ENCODE peak calls at places on chromosome 2, in four cellular contexts. A, W, H and I are unnamed samples.

GRCh38 chr2:223084873-223085272 is 32.9 kb downstream of the KCNE4 start:
- DNase-seq in A (no peak), W (no peak), H (no peak), I (no peak)

GRCh38 chr2:239240480-239240881 is 160.3 kb downstream of the HDAC4 start:
- DNase-seq in A (no peak), W (no peak), H (no peak), I (no peak)

GRCh38 chr2:120355867-120356266 is 9.9 kb downstream of the INHBB start:
- DNase-seq in A (no peak), W (no peak), H (no peak), I (no peak)

GRCh38 chr2:147156970-147157369 is 687.9 kb upstream of the ACVR2A start:
- DNase-seq in A (no peak), W (no peak), H (no peak), I (no peak)

GRCh38 chr2:140997997-140998396 is 1132.8 kb downstream of the LRP1B start:
- DNase-seq in A (no peak), W (no peak), H (peak; percentile 24), I (no peak)

GRCh38 chr2:208150094-208150493 is 4.1 kb upstream of the CRYGB start:
- DNase-seq in A (no peak), W (no peak), H (no peak), I (no peak)

GRCh38 chr2:197121756-197122385 is 188.7 kb downstream of the ANKRD44 start:
- DNase-seq in A (no peak), W (no peak), H (peak; percentile 68), I (no peak)

GRCh38 chr2:19682493-19682892 is 219.3 kb downstream of the TTC32 start:
- DNase-seq in A (no peak), W (no peak), H (no peak), I (no peak)

GRCh38 chr2:226575928-226576327 is 223.7 kb downstream of the IRS1 start:
- DNase-seq in A (no peak), W (no peak), H (peak; percentile 40), I (no peak)

DNA sequence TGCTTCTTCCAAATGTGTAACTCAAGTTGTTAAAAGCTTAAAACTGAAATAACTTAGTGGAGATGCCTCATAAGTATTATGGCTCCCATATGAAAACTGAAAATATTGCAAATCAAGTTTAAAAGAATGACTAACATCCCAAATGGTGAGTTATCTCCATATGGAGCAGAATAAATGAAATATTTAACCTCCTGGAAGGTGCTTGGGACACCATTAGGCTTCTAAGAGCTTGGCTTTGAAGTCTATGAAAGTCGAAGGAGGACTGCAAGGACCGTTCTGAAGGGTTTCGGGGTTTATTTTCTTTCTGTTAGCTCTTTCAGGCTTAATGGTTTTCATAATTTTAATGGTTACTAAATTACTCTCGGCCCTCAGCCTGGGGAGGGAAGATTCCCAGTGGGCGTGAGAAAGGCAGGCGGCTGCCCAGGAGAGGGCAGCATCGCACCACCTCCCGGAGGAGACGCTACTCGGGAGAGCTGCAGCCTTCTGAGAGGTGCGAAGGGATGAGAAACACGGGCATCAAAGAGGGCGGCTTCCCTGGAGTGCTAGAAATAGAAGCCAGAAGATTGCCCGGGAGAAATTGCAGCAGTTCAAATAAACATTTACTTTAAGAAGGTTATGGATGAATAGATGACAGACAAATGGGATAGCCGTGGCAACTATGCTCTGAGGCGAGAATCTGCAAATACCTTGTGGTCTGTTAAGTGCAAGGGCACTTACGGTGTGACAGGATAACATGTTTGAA is 43.1 kb downstream of the MAP3K19 start:
- DNase-seq in A (peak; percentile 65), W (peak; percentile 61), H (peak; percentile 80), I (peak; percentile 47)
- TF ChIP-seq CTCF in A (peak; percentile 94), W (peak; percentile 92), H (peak; percentile 98), I (peak; percentile 94)

GRCh38 chr2:168160897-168161296 is 86.5 kb downstream of the STK39 start:
- DNase-seq in A (no peak), W (no peak), H (no peak), I (no peak)
- TF ChIP-seq CTCF in A (peak; percentile 31), W (peak; percentile 24), H (peak; percentile 33), I (no peak)

GRCh38 chr2:186862869-186863709 is 14.1 kb upstream of the ZSWIM2 start:
- DNase-seq in A (peak; percentile 22), W (no peak), H (peak; percentile 69), I (no peak)
- TF ChIP-seq CTCF in A (peak; percentile 45), W (no peak), H (peak; percentile 66), I (no peak)

DNA sequence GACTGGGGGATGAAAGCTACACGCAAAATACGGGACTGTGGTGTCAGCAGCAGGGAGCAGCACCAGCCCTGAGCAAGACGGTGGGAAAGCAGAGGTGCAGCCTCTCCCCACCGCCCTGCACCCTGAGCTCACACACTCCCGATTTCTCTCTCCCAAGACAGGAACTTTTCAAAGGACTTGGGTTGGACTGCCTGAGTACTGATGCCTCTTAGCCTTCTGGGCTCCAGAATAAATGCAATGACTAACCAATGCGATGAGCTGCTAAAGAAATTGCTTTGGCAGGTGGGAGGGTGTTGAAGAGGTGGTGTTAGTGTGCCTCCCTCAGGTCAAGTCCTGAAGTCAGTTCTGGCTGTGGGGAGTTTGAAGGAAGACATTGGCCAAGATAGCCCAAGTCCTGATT is 9.6 kb downstream of the TRIM54 start:
- DNase-seq in A (no peak), W (no peak), H (no peak), I (no peak)
- TF ChIP-seq CTCF in A (peak; percentile 14), W (no peak), H (no peak), I (no peak)